ENCODE peak calls at places on chromosomes 12 and 14, in nine cellular contexts. E is GM12865, I is HCT116, O is dorsolateral prefrontal cortex, A is lower leg skin, P is sigmoid colon, M is RWPE2, U is kidney epithelial cell, B is foreskin fibroblast. F is an unnamed sample.

GRCh38 chr14:68621400-68622365 is 171.2 kb downstream of the ZFP36L1 start:
- DNase-seq in U (no peak), O (peak), M (no peak), I (no peak), B (peak), P (no peak), A (peak), E (no peak), F (no peak)

GRCh38 chr12:119998471-119999245 is 9.6 kb downstream of the BICDL1 start:
- DNase-seq in A (no peak), B (no peak), I (no peak), O (no peak), P (no peak), U (no peak), E (no peak), M (no peak), F (no peak)

GRCh38 chr14:96252323-96253052 is 3.5 kb upstream of the BDKRB1 start:
- DNase-seq in P (no peak), A (no peak), M (no peak), E (no peak), U (no peak), I (no peak), O (no peak), B (no peak), F (no peak)

GRCh38 chr12:101927042-101927441 is 49.7 kb downstream of the DRAM1 start:
- DNase-seq in B (peak), I (no peak), O (no peak), U (no peak), P (no peak), E (no peak), A (no peak), M (no peak), F (no peak)

GRCh38 chr12:101527682-101528081 is 52.5 kb downstream of the SPIC start:
- DNase-seq in M (no peak), O (no peak), I (no peak), B (no peak), E (no peak), P (no peak), U (no peak), A (no peak), F (no peak)

GRCh38 chr14:80477388-80478160 is 266.3 kb upstream of the DIO2 start:
- DNase-seq in A (no peak), O (no peak), U (no peak), I (no peak), B (no peak), M (no peak), E (no peak), P (no peak), F (no peak)

GRCh38 chr14:50249118-50249775 is 17.9 kb upstream of the SOS2 start:
- DNase-seq in E (no peak), B (no peak), A (no peak), U (no peak), P (no peak), M (no peak), O (no peak), I (no peak), F (no peak)

GRCh38 chr12:130765186-130765659 is 49.1 kb upstream of the RIMBP2 start:
- DNase-seq in A (no peak), I (peak), O (no peak), E (peak), M (no peak), P (no peak), U (no peak), B (no peak), F (no peak)

GRCh38 chr12:5916785-5917290 is 28.2 kb downstream of the ANO2 start:
- DNase-seq in M (no peak), P (no peak), B (no peak), E (no peak), O (no peak), U (no peak), A (peak), I (no peak), F (no peak)

GRCh38 chr12:26928661-26929060 is 9.1 kb downstream of the INTS13 start:
- DNase-seq in O (no peak), I (no peak), E (no peak), A (no peak), P (no peak), U (no peak), B (no peak), M (no peak), F (no peak)

GRCh38 chr12:26807292-26807691 is 25.7 kb downstream of the ITPR2 start:
- DNase-seq in M (no peak), P (no peak), U (no peak), A (no peak), O (no peak), B (no peak), I (no peak), E (no peak), F (no peak)

GRCh38 chr14:72665259-72665658 is 228.6 kb downstream of the DPF3 start:
- DNase-seq in B (peak), M (no peak), U (peak), O (no peak), I (peak), P (no peak), A (no peak), E (peak), F (peak)

GRCh38 chr12:42705863-42706262 is 116.3 kb upstream of the PRICKLE1 start:
- DNase-seq in M (peak), O (no peak), I (no peak), B (peak), A (peak), E (no peak), P (peak), U (peak), F (no peak)

GRCh38 chr14:99407416-99407815 is 73.2 kb downstream of the SETD3 start:
- DNase-seq in M (no peak), I (no peak), E (no peak), B (no peak), P (peak), U (no peak), A (no peak), O (no peak), F (no peak)

GRCh38 chr12:106865685-106866084 is 90.0 kb upstream of the TMEM263 start:
- DNase-seq in A (no peak), E (no peak), O (no peak), B (no peak), M (no peak), I (no peak), P (no peak), U (no peak), F (no peak)

GRCh38 chr12:107990325-107990724 is 138.8 kb upstream of the WSCD2 start:
- DNase-seq in U (no peak), E (peak), B (no peak), I (peak), O (peak), P (no peak), M (no peak), A (no peak), F (no peak)

GRCh38 chr12:110316861-110317260 is 35.8 kb downstream of the ATP2A2 start:
- DNase-seq in O (no peak), B (peak), A (no peak), P (no peak), I (no peak), U (no peak), E (peak), M (no peak), F (no peak)

GRCh38 chr12:4447151-4447550 is 1.5 kb upstream of the FGF6 start:
- DNase-seq in A (peak), P (no peak), O (no peak), B (no peak), I (no peak), M (no peak), E (no peak), U (no peak), F (no peak)

GRCh38 chr12:84174115-84174514 is 738.5 kb downstream of the SLC6A15 start:
- DNase-seq in I (no peak), P (no peak), O (no peak), U (no peak), B (no peak), E (no peak), A (peak), M (no peak), F (no peak)

GRCh38 chr12:96487214-96487613 is 2.2 kb upstream of the CFAP54 start:
- DNase-seq in U (no peak), B (peak), E (no peak), P (no peak), M (no peak), A (no peak), O (no peak), I (no peak), F (no peak)

GRCh38 chr12:96493101-96493500 is 3.7 kb downstream of the CFAP54 start:
- DNase-seq in M (no peak), O (no peak), E (no peak), B (no peak), A (no peak), I (no peak), U (no peak), P (no peak), F (no peak)

GRCh38 chr12:96487634-96488033 is 1.7 kb upstream of the CFAP54 start:
- DNase-seq in A (no peak), B (no peak), P (no peak), O (no peak), U (no peak), E (no peak), I (no peak), M (no peak), F (no peak)

GRCh38 chr12:96486751-96487150 is 2.6 kb upstream of the CFAP54 start:
- DNase-seq in B (no peak), E (no peak), A (no peak), M (no peak), P (no peak), O (no peak), U (no peak), I (no peak), F (no peak)

DNA sequence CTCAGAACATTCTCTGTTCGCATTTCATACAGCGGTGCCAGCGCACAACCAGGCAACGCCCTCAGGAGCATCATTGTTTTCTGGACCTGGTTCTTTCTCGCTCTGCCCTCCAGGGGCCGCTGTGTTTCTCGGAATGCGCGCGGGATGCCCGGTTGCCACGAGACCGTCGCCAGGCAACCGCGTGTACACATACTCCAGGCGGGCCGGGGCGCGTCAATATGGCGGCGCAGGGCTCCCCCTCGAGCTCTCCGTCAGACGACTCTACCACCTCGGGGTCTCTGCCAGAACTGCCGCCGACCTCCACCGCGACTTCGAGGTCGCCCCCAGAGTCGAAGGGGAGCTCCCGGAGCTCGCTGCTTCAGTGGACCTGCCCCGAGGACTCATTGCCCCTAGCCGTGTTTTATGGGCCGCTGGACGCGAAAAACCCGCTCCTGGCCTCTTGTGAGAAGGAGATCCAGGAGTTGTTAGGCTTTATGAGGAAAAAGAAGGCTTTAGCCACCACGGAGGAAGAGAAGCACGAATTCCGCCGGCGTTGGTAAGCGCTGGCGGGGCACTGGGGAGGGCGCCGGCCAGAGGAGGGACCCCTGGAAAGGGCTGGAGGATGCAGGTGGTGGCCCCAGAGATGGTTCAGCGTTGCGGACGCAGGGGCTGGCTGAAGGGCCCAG is at the start of gene CFAP54:
- DNase-seq in O (peak), A (peak), B (peak), M (peak), P (peak), E (peak), U (no peak), I (peak), F (no peak)
- H3K4me3 ChIP-seq in O (peak), A (peak), B (peak), M (peak), P (peak), E (peak), U (peak), I (peak), F (peak)

GRCh38 chr12:123861392-123861791 is 99.3 kb downstream of the DNAH10 start:
- DNase-seq in B (no peak), I (no peak), P (no peak), E (no peak), M (peak), A (peak), U (no peak), O (no peak), F (no peak)
- TF ChIP-seq CTCF in B (no peak), I (no peak), P (no peak), E (no peak), M (no peak), A (no peak), U (no peak), O (no peak), F (no peak)

GRCh38 chr12:93020225-93020997 is 91.3 kb upstream of the EEA1 start:
- DNase-seq in E (no peak), O (no peak), P (no peak), B (no peak), U (no peak), M (no peak), I (no peak), A (no peak), F (no peak)
- H3K4me3 ChIP-seq in E (no peak), O (no peak), P (no peak), B (no peak), U (no peak), M (no peak), I (no peak), A (no peak), F (no peak)

DNA sequence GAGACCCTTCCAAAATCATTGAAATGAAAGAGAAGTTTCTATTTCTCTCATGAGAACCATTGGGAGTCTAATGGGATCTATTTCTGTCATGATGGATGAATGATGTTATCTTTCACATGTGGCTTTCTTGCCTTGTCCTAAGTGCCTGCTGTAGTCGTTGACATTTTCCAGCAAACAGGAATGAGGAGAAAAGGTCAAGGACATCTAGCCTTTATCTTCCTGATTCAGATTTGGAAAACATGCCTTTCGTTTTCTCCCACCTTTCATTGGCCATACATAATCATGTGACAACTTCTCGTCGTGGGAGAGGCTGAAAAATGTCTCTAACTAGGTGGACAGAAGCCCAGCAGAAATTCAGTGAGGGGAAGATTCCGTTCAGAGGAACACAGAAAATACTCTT is 94.5 kb downstream of the PCNX1 start:
- DNase-seq in P (no peak), B (no peak), A (no peak), U (no peak), I (no peak), O (no peak), M (no peak), E (no peak), F (no peak)
- TF ChIP-seq CTCF in P (no peak), B (no peak), A (no peak), U (no peak), I (no peak), O (no peak), M (no peak), E (no peak), F (no peak)

GRCh38 chr14:106845286-106846087 is 1319.1 kb downstream of the TMEM121 start:
- DNase-seq in M (peak), E (peak), U (peak), P (no peak), O (no peak), I (no peak), A (no peak), B (no peak), F (peak)

GRCh38 chr14:106844608-106845285 is 1318.4 kb downstream of the TMEM121 start:
- DNase-seq in A (peak), U (no peak), M (no peak), E (peak), I (no peak), B (no peak), P (peak), O (peak), F (no peak)

GRCh38 chr14:106842687-106843086 is 1316.3 kb downstream of the TMEM121 start:
- DNase-seq in M (no peak), B (no peak), P (no peak), U (no peak), A (no peak), E (no peak), O (no peak), I (no peak), F (no peak)

GRCh38 chr14:106843376-106843775 is 1317.0 kb downstream of the TMEM121 start:
- DNase-seq in A (no peak), P (no peak), O (no peak), U (no peak), B (no peak), E (peak), M (no peak), I (no peak), F (no peak)

DNA sequence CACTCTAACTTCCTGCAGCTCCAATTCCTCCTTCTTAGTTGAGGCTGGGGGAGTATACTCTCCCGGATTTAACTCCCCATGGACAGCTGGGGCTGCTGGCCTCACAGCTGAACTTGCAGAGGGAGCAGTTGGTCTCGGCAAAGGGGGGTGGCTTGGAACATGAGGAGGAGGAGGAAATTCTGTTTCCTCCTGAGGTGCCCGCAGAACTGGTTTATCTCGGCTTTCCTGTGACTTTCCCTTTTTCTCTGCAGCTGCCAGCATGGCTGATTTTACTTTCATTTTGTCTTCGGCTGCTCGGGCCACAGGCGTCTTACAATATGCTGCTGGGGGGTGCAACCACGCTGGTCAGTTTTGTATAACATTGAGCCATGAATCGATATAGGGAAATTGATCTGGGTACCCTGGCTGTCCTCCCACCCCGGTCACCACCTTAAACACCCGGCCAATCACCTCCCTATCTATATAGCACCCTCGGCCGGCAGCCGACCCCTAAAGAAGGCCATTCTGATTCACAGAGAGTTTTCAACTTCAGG is 1317.6 kb downstream of the TMEM121 start:
- DNase-seq in A (no peak), B (no peak), P (no peak), E (peak), U (no peak), O (no peak), I (no peak), M (no peak), F (no peak)
- H3K4me3 ChIP-seq in A (no peak), B (no peak), P (peak), E (peak), U (peak), O (peak), I (no peak), M (peak), F (peak)

DNA sequence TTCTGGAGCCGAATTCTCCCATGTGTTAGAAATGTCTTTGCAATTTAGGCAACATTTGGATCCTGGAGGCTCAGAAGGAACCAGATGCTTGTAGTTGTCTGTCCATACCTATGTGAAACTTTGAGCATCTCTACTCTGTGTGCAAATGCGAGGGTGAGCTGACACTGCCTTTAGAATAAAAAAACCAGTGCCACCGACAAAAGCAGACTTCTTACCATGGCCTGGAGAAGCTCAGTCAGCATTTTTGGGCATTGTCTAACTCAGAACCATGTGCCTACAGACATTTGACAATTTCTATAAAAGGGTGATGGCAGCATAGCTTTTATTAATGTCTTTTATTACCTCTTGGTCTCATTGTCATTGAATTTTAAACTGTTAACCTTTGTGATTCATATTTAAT is 78.4 kb upstream of the PPM1H start:
- DNase-seq in A (no peak), O (no peak), I (no peak), U (no peak), M (no peak), B (no peak), E (no peak), P (no peak), F (no peak)
- TF ChIP-seq CTCF in A (no peak), O (no peak), I (no peak), U (no peak), M (no peak), B (no peak), E (no peak), P (no peak), F (no peak)

DNA sequence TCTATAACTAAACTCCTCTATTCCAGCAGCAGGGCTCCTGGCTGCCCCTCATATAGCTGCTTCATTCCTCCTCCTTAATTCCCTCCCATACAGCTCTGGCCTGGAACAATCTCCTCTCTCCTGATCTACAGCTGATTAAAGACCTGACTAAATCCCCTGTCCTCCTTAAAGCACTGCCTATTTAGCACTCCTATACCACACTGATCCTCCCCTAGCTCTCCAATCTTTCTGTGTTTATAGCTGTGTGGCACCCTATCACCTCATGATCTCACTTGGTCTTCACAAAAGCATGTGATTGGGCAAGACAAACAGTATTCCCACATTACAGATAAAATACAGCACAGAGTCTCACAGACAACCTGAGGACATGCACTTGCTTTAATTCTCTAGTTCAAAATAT is 17.4 kb downstream of the FMNL3 start:
- DNase-seq in B (no peak), O (no peak), E (no peak), I (no peak), P (no peak), A (no peak), U (no peak), M (no peak), F (no peak)
- H3K4me3 ChIP-seq in B (no peak), O (no peak), E (no peak), I (no peak), P (no peak), A (no peak), U (no peak), M (no peak), F (no peak)

DNA sequence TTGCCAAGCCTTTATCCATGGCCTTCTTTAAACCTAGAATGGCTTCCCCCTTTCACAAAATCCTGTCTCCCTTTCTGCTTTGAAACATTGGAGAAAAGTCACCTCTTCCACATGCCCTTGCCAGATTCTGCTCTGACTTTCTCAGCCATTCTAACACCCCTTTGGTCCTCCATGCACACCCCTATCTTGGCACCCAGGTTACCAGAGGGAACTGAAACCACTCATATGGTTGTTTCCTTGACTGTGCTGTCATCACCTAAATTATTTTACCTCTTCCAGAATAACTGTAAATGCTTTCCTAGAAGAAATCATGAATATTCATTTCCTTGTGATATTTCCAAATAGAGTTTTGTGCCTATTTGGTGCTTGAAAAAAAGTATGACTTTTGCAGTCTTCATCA is 74.0 kb downstream of the PLXNC1 start:
- DNase-seq in B (no peak), P (no peak), E (no peak), O (no peak), I (no peak), M (no peak), A (no peak), U (no peak), F (no peak)
- TF ChIP-seq CTCF in B (no peak), P (no peak), E (no peak), O (no peak), I (no peak), M (no peak), A (no peak), U (no peak), F (no peak)

GRCh38 chr14:37587438-37587837 is 7.6 kb downstream of the FOXA1 start:
- DNase-seq in P (no peak), O (no peak), B (no peak), I (no peak), A (no peak), M (no peak), E (no peak), U (no peak), F (no peak)
- H3K4me3 ChIP-seq in P (no peak), O (no peak), B (no peak), I (peak), A (no peak), M (peak), E (no peak), U (no peak), F (no peak)

F was measured in epithelial cell of proximal tubule.